ENCODE peak calls at places on chromosome X, in six cellular contexts. A, D, X, R, M and V are unnamed samples.

GRCh38 chrX:2697741-2698294 is 6.7 kb downstream of the CD99 start:
- DNase-seq in X (no peak), R (no peak), M (peak; percentile 11), D (peak; percentile 76), A (peak; percentile 74), V (no peak)

GRCh38 chrX:68647156-68647957 is at the start of gene STARD8:
- DNase-seq in M (no peak), X (peak; percentile 40), A (peak; percentile 45), D (peak; percentile 85), R (no peak), V (peak; percentile 67)

GRCh38 chrX:45497290-45497689 is 296.6 kb upstream of the DIPK2B start:
- DNase-seq in D (no peak), X (no peak), R (no peak), M (no peak), A (peak; percentile 22), V (no peak)

GRCh38 chrX:69158166-69159040 is 6.8 kb downstream of the PJA1 start:
- DNase-seq in A (peak; percentile 85), R (no peak), X (peak; percentile 69), D (peak; percentile 83), M (no peak), V (peak; percentile 56)

GRCh38 chrX:2828404-2829065 is at the start of gene GYG2:
- DNase-seq in R (no peak), X (peak; percentile 57), D (no peak), A (peak; percentile 46), M (no peak), V (no peak)

GRCh38 chrX:68807818-68808217 is 21.0 kb upstream of the EFNB1 start:
- DNase-seq in A (no peak), M (no peak), R (no peak), X (no peak), D (no peak), V (no peak)

GRCh38 chrX:153450114-153450948 is 4.5 kb upstream of the TREX2 start:
- DNase-seq in A (no peak), D (no peak), X (no peak), M (no peak), R (no peak), V (no peak)

GRCh38 chrX:9352683-9353430 is 112.0 kb upstream of the TBL1X start:
- DNase-seq in R (no peak), D (no peak), A (peak; percentile 75), M (no peak), X (peak; percentile 49), V (no peak)

GRCh38 chrX:155242300-155242699 is 22.0 kb downstream of the RAB39B start:
- DNase-seq in M (no peak), D (no peak), X (no peak), A (no peak), R (no peak), V (no peak)

GRCh38 chrX:13029341-13029740 is 15.1 kb downstream of the FAM9C start:
- DNase-seq in X (peak; percentile 71), D (no peak), M (no peak), R (peak; percentile 75), A (peak; percentile 43), V (no peak)

GRCh38 chrX:70129811-70130210 is 3.4 kb upstream of the IGBP1 start:
- DNase-seq in D (no peak), M (no peak), A (peak; percentile 31), X (no peak), R (no peak), V (peak; percentile 18)

GRCh38 chrX:2863646-2864045 is 34.9 kb downstream of the GYG2 start:
- DNase-seq in M (no peak), A (peak; percentile 39), R (no peak), X (no peak), D (no peak), V (no peak)

GRCh38 chrX:130575831-130576404 is 174.1 kb downstream of the RBMX2 start:
- DNase-seq in X (peak; percentile 38), D (peak; percentile 84), A (peak; percentile 33), M (no peak), R (no peak), V (peak; percentile 9)

GRCh38 chrX:43474321-43474720 is 181.8 kb upstream of the MAOA start:
- DNase-seq in A (no peak), R (no peak), M (no peak), D (no peak), X (no peak), V (no peak)

GRCh38 chrX:24494544-24495113 is 29.5 kb downstream of the PDK3 start:
- DNase-seq in X (no peak), A (peak; percentile 80), D (no peak), R (no peak), M (no peak), V (no peak)

GRCh38 chrX:149469406-149469805 is 35.7 kb downstream of the IDS start:
- DNase-seq in A (no peak), D (no peak), R (no peak), X (no peak), M (no peak), V (no peak)

GRCh38 chrX:12770440-12770839 is 20.8 kb upstream of the PRPS2 start:
- DNase-seq in M (no peak), X (no peak), R (no peak), A (peak; percentile 30), D (no peak), V (no peak)

GRCh38 chrX:21374163-21374993 is at the start of gene CNKSR2:
- DNase-seq in A (peak; percentile 3), M (peak; percentile 37), D (no peak), R (no peak), X (peak; percentile 65), V (no peak)

GRCh38 chrX:41589634-41590270 is 99.0 kb upstream of the GPR34 start:
- DNase-seq in X (no peak), A (peak; percentile 28), M (no peak), D (no peak), R (no peak), V (no peak)

GRCh38 chrX:10841579-10841978 is 221.2 kb upstream of the MID1 start:
- DNase-seq in M (no peak), R (no peak), A (peak; percentile 59), X (no peak), D (no peak), V (no peak)

GRCh38 chrX:107996124-107996523 is 14.0 kb upstream of the TEX13B start:
- DNase-seq in X (no peak), M (no peak), D (no peak), A (no peak), R (no peak), V (no peak)

GRCh38 chrX:47572773-47573333 is 9.4 kb upstream of the TIMP1 start:
- DNase-seq in R (no peak), D (peak; percentile 82), A (no peak), M (no peak), X (no peak), V (no peak)
- TF ChIP-seq POLR2A in R (no peak), D (no peak), A (peak; percentile 25), M (no peak), X (no peak), V (no peak)

DNA sequence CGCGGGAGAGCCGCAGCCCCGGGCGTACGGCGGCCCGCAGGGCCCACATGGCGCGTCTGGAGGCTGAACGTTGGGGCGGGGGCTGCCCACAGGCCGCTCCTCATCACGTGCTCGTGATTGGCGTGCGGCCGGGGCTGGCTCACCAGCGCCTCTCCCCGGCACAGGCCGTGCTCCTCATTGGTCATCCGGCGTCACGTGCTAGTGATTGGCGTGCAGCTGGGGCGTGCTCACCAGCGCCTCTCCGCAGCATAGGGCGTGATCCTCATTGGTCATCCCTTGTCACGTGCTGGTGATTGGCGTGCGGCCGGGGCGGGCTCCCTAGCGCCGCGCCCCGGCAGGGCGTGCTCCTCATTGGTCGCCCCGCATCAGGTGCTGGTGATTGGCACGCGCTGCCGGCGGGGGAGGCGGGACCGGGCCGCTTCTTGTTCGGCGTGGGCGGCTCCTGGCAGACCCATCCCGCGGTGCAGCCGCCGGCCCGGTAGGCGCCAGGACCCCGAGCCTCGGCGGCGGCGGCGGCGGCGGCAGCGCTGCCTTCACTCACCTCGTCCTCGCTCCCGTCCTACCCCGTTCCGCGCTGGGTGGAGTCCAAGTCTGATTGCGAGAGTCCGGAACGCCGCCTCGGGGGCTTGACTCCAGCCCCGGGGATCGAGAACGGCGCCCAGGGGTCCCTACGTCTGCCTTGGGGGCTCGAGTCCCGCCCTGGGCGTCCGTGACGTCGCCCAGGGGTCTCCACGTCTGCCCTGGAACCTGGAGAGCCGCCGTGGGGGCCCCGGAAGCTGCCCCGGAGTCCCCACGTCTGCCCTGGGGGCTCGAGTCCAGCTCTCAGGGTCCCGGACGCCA is at the start of gene GTPBP6:
- DNase-seq in D (peak; percentile 100), R (peak; percentile 100), A (peak; percentile 100), M (peak; percentile 100), X (peak; percentile 99), V (peak; percentile 88)
- TF ChIP-seq POLR2A in D (no peak), R (no peak), A (peak; percentile 79), M (peak; percentile 78), X (no peak), V (peak; percentile 69)

GRCh38 chrX:120308959-120309872 is 2.0 kb downstream of the TMEM255A start:
- DNase-seq in X (peak; percentile 65), D (peak; percentile 87), A (peak; percentile 14), R (no peak), M (no peak), V (no peak)
- TF ChIP-seq POLR2A in X (no peak), D (no peak), A (no peak), R (no peak), M (no peak), V (no peak)

GRCh38 chrX:19886888-19887531 is 390 bp downstream of the SH3KBP1 start:
- DNase-seq in D (peak; percentile 87), M (peak; percentile 50), A (no peak), R (no peak), X (peak; percentile 28), V (peak; percentile 12)
- TF ChIP-seq POLR2A in D (no peak), M (no peak), A (no peak), R (no peak), X (no peak), V (no peak)

GRCh38 chrX:66019310-66019652 is 20.6 kb downstream of the VSIG4 start:
- DNase-seq in M (no peak), R (no peak), D (no peak), X (no peak), A (no peak), V (no peak)
- TF ChIP-seq POLR2A in M (no peak), R (no peak), D (no peak), X (no peak), A (no peak), V (no peak)

GRCh38 chrX:49191033-49191871 is 5.1 kb upstream of the PRICKLE3 start:
- DNase-seq in A (peak; percentile 100), X (peak; percentile 90), R (peak; percentile 95), D (peak; percentile 96), M (peak; percentile 85), V (peak; percentile 56)

GRCh38 chrX:49188468-49189076 is 2.4 kb upstream of the PRICKLE3 start:
- DNase-seq in A (no peak), X (no peak), D (no peak), M (no peak), R (no peak), V (no peak)

GRCh38 chrX:49192722-49193328 is 6.7 kb upstream of the PRICKLE3 start:
- DNase-seq in R (no peak), A (peak; percentile 25), X (no peak), M (no peak), D (no peak), V (no peak)

GRCh38 chrX:49193542-49193964 is 6.4 kb downstream of the SYP start:
- DNase-seq in X (no peak), R (no peak), A (no peak), D (no peak), M (no peak), V (no peak)

DNA sequence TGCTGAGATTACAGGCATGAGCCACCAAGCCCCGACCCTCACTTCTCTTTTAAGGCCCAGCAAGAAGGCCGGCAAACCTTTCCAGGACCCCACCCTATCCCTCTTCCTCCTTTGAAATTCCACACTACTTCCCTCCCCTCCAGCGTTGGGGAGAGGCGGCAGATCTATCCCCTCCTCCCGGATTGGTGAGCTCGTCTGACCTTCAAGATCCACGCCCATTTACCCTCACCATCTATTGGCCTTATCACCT is 4.5 kb upstream of the PRICKLE3 start:
- DNase-seq in R (peak; percentile 94), X (no peak), D (no peak), M (peak; percentile 79), A (no peak), V (no peak)
- TF ChIP-seq POLR2A in R (no peak), X (no peak), D (no peak), M (peak; percentile 56), A (no peak), V (peak; percentile 46)